ENCODE peak calls at places on chromosome 5, in seven cellular contexts. S is adrenal gland; T is CD8-positive, alpha-beta T cell; R is A549; Y is RWPE1; Z is cardiac fibroblast; D is lower leg skin. V is an unnamed sample.

GRCh38 chr5:39794511-39794910 is 369.7 kb upstream of the DAB2 start:
- DNase-seq in S (no peak), T (no peak), R (no peak), Y (no peak), Z (no peak), D (no peak), V (no peak)

GRCh38 chr5:42842860-42843641 is 31.4 kb upstream of the SELENOP start:
- DNase-seq in S (peak), T (no peak), R (no peak), Y (no peak), Z (peak), D (peak), V (no peak)

GRCh38 chr5:59158165-59158564 is 575.3 kb downstream of the RAB3C start:
- DNase-seq in S (no peak), T (no peak), R (peak), Y (peak), Z (peak), D (no peak), V (no peak)

GRCh38 chr5:84255318-84255717 is 129.4 kb downstream of the EDIL3 start:
- DNase-seq in S (no peak), T (no peak), R (no peak), Y (peak), Z (peak), D (no peak), V (no peak)

GRCh38 chr5:17180957-17181723 is 36.3 kb upstream of the BASP1 start:
- DNase-seq in S (no peak), T (no peak), R (peak), Y (peak), Z (peak), D (no peak), V (no peak)

GRCh38 chr5:151454166-151454565 is 6.8 kb downstream of the SLC36A1 start:
- DNase-seq in S (no peak), T (no peak), R (no peak), Y (no peak), Z (no peak), D (no peak), V (no peak)

GRCh38 chr5:175444060-175444904 is at the start of gene DRD1:
- DNase-seq in S (peak), T (peak), R (peak), Y (peak), Z (peak), D (no peak), V (peak)

GRCh38 chr5:158313027-158313738 is 454.2 kb upstream of the CLINT1 start:
- DNase-seq in S (no peak), T (no peak), R (no peak), Y (no peak), Z (no peak), D (no peak), V (no peak)

GRCh38 chr5:84290161-84290560 is 94.5 kb downstream of the EDIL3 start:
- DNase-seq in S (no peak), T (no peak), R (no peak), Y (no peak), Z (peak), D (no peak), V (no peak)

GRCh38 chr5:139690385-139691274 is 42.5 kb downstream of the CXXC5 start:
- DNase-seq in S (peak), T (no peak), R (no peak), Y (no peak), Z (peak), D (no peak), V (no peak)

GRCh38 chr5:36240779-36241635 is 718 bp downstream of the NADK2 start:
- DNase-seq in S (peak), T (no peak), R (peak), Y (peak), Z (peak), D (peak), V (peak)

GRCh38 chr5:140220698-140221064 is 45.7 kb downstream of the CYSTM1 start:
- DNase-seq in S (peak), T (no peak), R (no peak), Y (no peak), Z (no peak), D (no peak), V (no peak)

GRCh38 chr5:13212843-13213242 is 731.6 kb downstream of the DNAH5 start:
- DNase-seq in S (no peak), T (no peak), R (no peak), Y (no peak), Z (no peak), D (no peak), V (no peak)

GRCh38 chr5:5188377-5189020 is 48.4 kb downstream of the ADAMTS16 start:
- DNase-seq in S (no peak), T (no peak), R (no peak), Y (no peak), Z (no peak), D (no peak), V (no peak)

GRCh38 chr5:143403357-143403606 is 204 bp downstream of the NR3C1 start:
- DNase-seq in S (no peak), T (no peak), R (no peak), Y (no peak), Z (no peak), D (no peak), V (no peak)

GRCh38 chr5:151622367-151623097 is 31.4 kb upstream of the FAT2 start:
- DNase-seq in S (no peak), T (no peak), R (no peak), Y (no peak), Z (no peak), D (peak), V (no peak)

GRCh38 chr5:5014836-5015235 is 125.3 kb upstream of the ADAMTS16 start:
- DNase-seq in S (no peak), T (no peak), R (no peak), Y (peak), Z (peak), D (no peak), V (no peak)

GRCh38 chr5:9056046-9056445 is 489.8 kb downstream of the SEMA5A start:
- DNase-seq in S (no peak), T (no peak), R (no peak), Y (no peak), Z (no peak), D (no peak), V (no peak)

GRCh38 chr5:17314907-17315471 is 97.6 kb downstream of the BASP1 start:
- DNase-seq in S (no peak), T (no peak), R (no peak), Y (no peak), Z (peak), D (no peak), V (no peak)

GRCh38 chr5:14593326-14594036 is 11.9 kb downstream of the OTULINL start:
- DNase-seq in S (no peak), T (no peak), R (no peak), Y (no peak), Z (no peak), D (no peak), V (no peak)

GRCh38 chr5:910769-911160 is 18.1 kb downstream of the TRIP13 start:
- DNase-seq in S (no peak), T (no peak), R (no peak), Y (no peak), Z (no peak), D (no peak), V (no peak)

GRCh38 chr5:3225201-3225960 is 370.3 kb upstream of the IRX1 start:
- DNase-seq in S (no peak), T (no peak), R (no peak), Y (no peak), Z (no peak), D (peak), V (no peak)

GRCh38 chr5:36398137-36398536 is 96.4 kb upstream of the RANBP3L start:
- DNase-seq in S (no peak), T (no peak), R (no peak), Y (peak), Z (peak), D (no peak), V (no peak)

GRCh38 chr5:75324791-75325190 is 12.2 kb upstream of the HMGCR start:
- DNase-seq in S (no peak), T (no peak), R (no peak), Y (no peak), Z (no peak), D (no peak), V (peak)

GRCh38 chr5:83227611-83228010 is 150.3 kb downstream of the XRCC4 start:
- DNase-seq in S (no peak), T (no peak), R (no peak), Y (no peak), Z (no peak), D (no peak), V (no peak)

GRCh38 chr5:179124853-179125788 is 64.9 kb downstream of the ZNF354C start:
- DNase-seq in S (no peak), T (peak), R (no peak), Y (no peak), Z (no peak), D (no peak), V (no peak)

GRCh38 chr5:56705217-56705616 is 110.1 kb upstream of the MAP3K1 start:
- DNase-seq in S (no peak), T (no peak), R (no peak), Y (no peak), Z (no peak), D (no peak), V (no peak)

GRCh38 chr5:72651779-72652178 is 144.6 kb upstream of the ZNF366 start:
- DNase-seq in S (no peak), T (no peak), R (no peak), Y (no peak), Z (no peak), D (no peak), V (no peak)

GRCh38 chr5:145699846-145700245 is 135.3 kb downstream of the PRELID2 start:
- DNase-seq in S (no peak), T (no peak), R (no peak), Y (no peak), Z (no peak), D (no peak), V (no peak)

GRCh38 chr5:126640867-126641266 is 40.1 kb downstream of the PHAX start:
- DNase-seq in S (no peak), T (no peak), R (no peak), Y (no peak), Z (no peak), D (no peak), V (no peak)

GRCh38 chr5:10355071-10355889 is 1.8 kb downstream of the MARCHF6 start:
- DNase-seq in S (no peak), T (no peak), R (no peak), Y (no peak), Z (no peak), D (no peak), V (peak)

GRCh38 chr5:181190711-181191525 is 14.1 kb downstream of the TRIM7 start:
- DNase-seq in S (peak), T (no peak), R (no peak), Y (no peak), Z (peak), D (no peak), V (no peak)

GRCh38 chr5:147979761-147980160 is 73.4 kb upstream of the C5orf46 start:
- DNase-seq in S (no peak), T (no peak), R (no peak), Y (peak), Z (no peak), D (no peak), V (no peak)

GRCh38 chr5:102796481-102796880 is 41.4 kb downstream of the PAM start:
- DNase-seq in S (no peak), T (no peak), R (no peak), Y (no peak), Z (no peak), D (no peak), V (no peak)

DNA sequence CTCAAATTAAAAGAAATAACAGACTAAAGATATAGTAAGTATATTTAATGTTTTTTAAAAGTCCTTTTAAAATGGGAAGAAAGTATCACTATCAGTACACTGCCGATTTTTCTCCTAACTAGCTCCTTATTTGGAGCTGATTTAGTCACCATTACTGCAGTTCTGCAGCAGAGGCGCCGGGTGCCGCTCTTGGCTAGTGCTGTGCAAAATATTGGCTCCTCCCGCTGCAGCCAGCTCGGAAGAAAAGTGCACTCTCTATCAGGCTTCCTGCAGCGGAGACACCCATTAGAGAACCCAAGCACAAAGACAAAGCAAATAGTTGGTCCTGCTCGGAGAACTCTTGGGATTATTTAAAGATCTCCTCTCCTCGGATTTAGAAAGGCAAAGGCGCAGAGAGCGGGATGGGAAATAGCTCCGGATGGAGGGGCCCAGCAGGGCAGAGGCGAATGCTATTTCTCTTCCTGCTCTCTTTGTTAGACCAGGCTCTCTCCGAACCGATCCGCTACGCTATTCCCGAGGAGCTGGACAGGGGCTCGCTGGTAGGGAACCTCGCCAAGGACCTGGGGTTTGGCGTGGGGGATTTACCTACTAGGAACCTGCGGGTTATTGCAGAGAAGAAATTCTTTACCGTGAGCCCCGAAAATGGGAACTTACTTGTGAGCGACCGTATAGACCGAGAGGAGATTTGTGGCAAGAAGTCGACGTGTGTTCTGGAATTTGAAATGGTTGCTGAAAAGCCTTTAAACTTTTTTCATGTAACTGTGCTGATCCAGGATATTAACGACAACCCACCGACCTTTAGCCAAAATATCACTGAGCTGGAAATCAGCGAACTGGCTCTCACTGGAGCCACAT is at the start of gene PCDHGB3:
- DNase-seq in S (peak), T (no peak), R (no peak), Y (no peak), Z (peak), D (no peak), V (peak)
- TF ChIP-seq CTCF in S (no peak), T (no peak), R (peak), Y (peak), Z (peak), D (no peak), V (peak)

DNA sequence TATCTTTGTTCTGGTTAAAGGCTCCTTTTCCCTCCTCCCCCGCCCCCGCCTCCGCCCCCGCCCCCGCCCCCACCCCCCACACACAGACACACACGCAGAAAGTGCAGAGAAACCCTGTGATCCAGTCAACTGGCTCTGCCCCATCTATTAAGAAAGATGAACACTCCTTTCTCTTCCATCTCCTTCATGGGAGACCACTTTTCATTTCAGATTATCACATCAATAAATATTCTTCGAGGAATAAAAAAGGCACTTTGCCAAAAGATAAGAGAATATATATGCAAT is 127.0 kb downstream of the TMEM161B start:
- DNase-seq in S (no peak), T (no peak), R (no peak), Y (no peak), Z (no peak), D (no peak), V (no peak)
- TF ChIP-seq CTCF in S (no peak), T (no peak), R (no peak), Y (peak), Z (no peak), D (no peak), V (no peak)

DNA sequence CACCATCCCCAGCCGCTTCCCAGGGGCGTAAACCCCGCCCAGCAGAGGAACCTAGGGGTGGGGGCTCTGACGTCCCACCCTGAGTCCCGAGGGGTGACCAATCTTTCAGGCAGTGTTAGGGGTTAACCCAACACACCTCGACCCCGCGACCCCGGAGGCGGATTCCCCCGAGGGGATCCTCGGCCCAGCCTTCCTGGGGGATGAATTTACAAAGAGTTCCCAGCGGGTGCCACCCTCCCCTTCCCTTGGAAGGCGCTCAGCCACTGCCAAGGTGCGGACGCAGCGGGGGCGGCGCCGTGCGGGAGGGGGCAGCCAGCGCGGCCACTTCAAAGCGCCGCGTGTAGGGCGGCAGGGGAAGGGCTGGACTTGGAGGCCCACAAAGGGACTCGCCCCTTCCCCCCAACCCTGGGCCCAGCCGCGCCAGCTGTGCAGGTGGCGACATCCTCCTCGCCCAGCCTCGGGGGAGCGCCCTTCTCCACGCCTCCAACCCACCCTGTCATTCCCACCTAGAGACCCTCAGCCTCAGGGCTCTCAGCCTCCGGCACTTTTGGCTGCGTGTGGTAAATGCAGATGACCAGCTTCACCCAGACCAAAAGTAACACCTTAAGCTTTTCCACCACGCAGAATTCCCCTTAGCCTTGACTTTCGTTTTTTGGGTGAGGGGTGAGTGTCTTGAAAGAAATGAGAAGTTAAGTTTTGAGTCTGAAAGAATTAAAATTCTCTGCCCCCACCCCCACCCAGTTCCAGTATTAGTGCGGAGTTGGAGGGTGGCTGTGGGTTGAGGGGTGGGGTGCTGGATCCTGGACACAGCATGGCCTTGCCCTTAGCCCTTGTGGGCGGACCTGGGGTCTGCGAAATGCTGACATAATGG is 43.3 kb upstream of the TCF7 start:
- DNase-seq in S (no peak), T (no peak), R (peak), Y (no peak), Z (no peak), D (no peak), V (peak)
- TF ChIP-seq CTCF in S (no peak), T (peak), R (peak), Y (no peak), Z (no peak), D (no peak), V (peak)

DNA sequence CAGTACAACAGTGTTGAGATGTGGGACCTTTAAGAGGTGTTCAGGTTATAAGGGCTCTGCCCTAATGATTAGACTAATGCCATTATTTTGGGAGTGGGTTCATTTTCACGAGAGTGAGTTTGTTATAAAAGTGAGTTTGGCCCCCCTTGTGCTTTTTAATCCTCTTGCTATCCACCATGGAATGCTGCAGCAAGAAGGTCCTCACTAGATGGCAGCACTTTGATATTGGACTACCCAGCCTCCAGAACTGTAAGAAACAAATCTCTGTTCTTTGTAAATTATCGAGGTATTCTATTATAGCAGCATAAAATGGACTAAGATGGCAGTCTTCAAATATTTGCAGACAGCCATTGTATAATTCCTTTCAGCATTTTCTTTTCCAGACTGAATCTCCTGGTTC is 212.4 kb downstream of the LRRC70 start:
- DNase-seq in S (no peak), T (no peak), R (no peak), Y (no peak), Z (peak), D (no peak), V (no peak)
- TF ChIP-seq CTCF in S (no peak), T (no peak), R (peak), Y (no peak), Z (peak), D (no peak), V (peak)